ENCODE peak calls at places on chromosomes 13 and 19, in ten cellular contexts. M is T47D, X is astrocyte of the hippocampus, O is aorta, C is hepatic stellate cell, S is astrocyte of the cerebellum, N is stomach, Q is pancreas, H is KG1, L is body of pancreas. A is an unnamed sample.

GRCh38 chr19:45670670-45671453 is 2.8 kb downstream of the GIPR start:
- DNase-seq in X (peak; percentile 66), L (peak; percentile 96), S (no peak), O (peak; percentile 89), M (peak; percentile 85), Q (peak; percentile 94), N (peak; percentile 94), H (no peak), C (peak; percentile 91), A (peak; percentile 48)

GRCh38 chr13:113367771-113368170 is 3.8 kb upstream of the GRTP1 start:
- DNase-seq in L (no peak), Q (no peak), N (peak; percentile 21), C (no peak), O (no peak), X (no peak), S (no peak), H (no peak), M (no peak), A (no peak)

GRCh38 chr13:42615691-42616090 is 41.7 kb downstream of the TNFSF11 start:
- DNase-seq in C (no peak), H (no peak), M (no peak), O (no peak), L (no peak), N (no peak), Q (no peak), S (no peak), X (no peak), A (no peak)

GRCh38 chr13:95552539-95553270 is at the start of gene CLDN10:
- DNase-seq in H (peak; percentile 54), S (no peak), X (peak; percentile 49), Q (peak; percentile 77), N (no peak), C (no peak), L (peak; percentile 85), M (no peak), O (peak; percentile 73), A (no peak)

GRCh38 chr13:79409828-79410227 is 3.8 kb upstream of the RBM26 start:
- DNase-seq in X (no peak), L (no peak), O (no peak), M (no peak), S (no peak), H (no peak), N (no peak), Q (no peak), C (no peak), A (no peak)

GRCh38 chr19:38741670-38742069 is 2.6 kb downstream of the CAPN12 start:
- DNase-seq in O (no peak), S (no peak), C (no peak), L (no peak), M (no peak), Q (no peak), H (no peak), X (peak; percentile 2), N (no peak), A (no peak)

GRCh38 chr13:94188173-94188869 is 291.2 kb downstream of the DCT start:
- DNase-seq in O (no peak), N (no peak), Q (no peak), L (no peak), H (no peak), M (no peak), S (no peak), C (no peak), X (peak; percentile 23), A (no peak)

GRCh38 chr19:1510442-1510806 is 2.4 kb downstream of the ADAMTSL5 start:
- DNase-seq in H (no peak), O (no peak), Q (no peak), N (no peak), C (no peak), S (no peak), X (no peak), L (no peak), M (no peak), A (no peak)

GRCh38 chr13:78323848-78324247 is 279.5 kb downstream of the POU4F1 start:
- DNase-seq in N (no peak), C (no peak), M (no peak), S (no peak), L (no peak), H (no peak), X (no peak), Q (no peak), O (no peak), A (no peak)

GRCh38 chr19:16896913-16897571 is 8.2 kb downstream of the F2RL3 start:
- DNase-seq in C (peak; percentile 99), M (peak; percentile 96), O (peak; percentile 97), Q (peak; percentile 98), X (peak; percentile 93), H (no peak), N (peak; percentile 96), L (peak; percentile 95), S (peak; percentile 77), A (peak; percentile 95)

GRCh38 chr19:38655148-38655824 is 7.8 kb downstream of the ACTN4 start:
- DNase-seq in M (no peak), S (no peak), Q (no peak), N (no peak), O (no peak), H (no peak), L (no peak), C (no peak), X (peak; percentile 25), A (no peak)

GRCh38 chr13:99220199-99220931 is 19.7 kb downstream of the UBAC2 start:
- DNase-seq in H (no peak), X (no peak), M (no peak), L (no peak), C (no peak), O (no peak), Q (no peak), N (no peak), S (no peak), A (peak; percentile 49)

GRCh38 chr19:4737955-4738580 is 14.4 kb upstream of the DPP9 start:
- DNase-seq in N (no peak), S (no peak), H (no peak), O (no peak), X (no peak), M (no peak), C (no peak), L (no peak), Q (no peak), A (no peak)

GRCh38 chr13:35848868-35849644 is 282.1 kb downstream of the DCLK1 start:
- DNase-seq in C (no peak), X (no peak), Q (no peak), M (no peak), S (no peak), L (no peak), O (no peak), N (no peak), H (no peak), A (no peak)

GRCh38 chr19:13987101-13987890 is 18.8 kb downstream of the RFX1 start:
- DNase-seq in O (peak; percentile 81), S (no peak), L (no peak), H (peak; percentile 61), M (no peak), C (no peak), N (peak; percentile 45), Q (peak; percentile 43), X (no peak), A (no peak)

GRCh38 chr13:108933061-108933460 is 303.6 kb downstream of the MYO16 start:
- DNase-seq in N (no peak), Q (no peak), X (no peak), H (no peak), O (no peak), M (no peak), C (no peak), L (no peak), S (no peak), A (no peak)

GRCh38 chr13:97205971-97206370 is 16.2 kb upstream of the MBNL2 start:
- DNase-seq in L (no peak), S (no peak), C (peak; percentile 48), Q (no peak), N (no peak), X (peak; percentile 33), O (no peak), H (no peak), M (no peak), A (no peak)

GRCh38 chr19:17370026-17370587 is 7.0 kb downstream of the PLVAP start:
- DNase-seq in L (no peak), H (no peak), S (no peak), N (no peak), X (no peak), O (no peak), Q (no peak), C (no peak), M (no peak), A (no peak)

GRCh38 chr13:95926231-95926630 is 127.0 kb downstream of the UGGT2 start:
- DNase-seq in M (no peak), O (no peak), H (no peak), S (no peak), C (no peak), X (peak; percentile 39), N (no peak), L (no peak), Q (no peak), A (peak; percentile 18)

GRCh38 chr19:15113245-15114152 is 6.3 kb downstream of the SYDE1 start:
- DNase-seq in Q (no peak), O (peak; percentile 77), N (no peak), H (no peak), L (no peak), C (no peak), M (no peak), X (no peak), S (no peak), A (no peak)

GRCh38 chr13:59665184-59665583 is 498.5 kb downstream of the DIAPH3 start:
- DNase-seq in C (no peak), S (no peak), X (no peak), L (no peak), Q (no peak), H (no peak), N (no peak), O (no peak), M (no peak), A (no peak)

GRCh38 chr13:20608438-20609020 is 41.6 kb downstream of the IFT88 start:
- DNase-seq in M (no peak), X (peak; percentile 47), Q (no peak), L (no peak), H (no peak), N (no peak), S (peak; percentile 4), C (no peak), O (no peak), A (peak; percentile 9)

GRCh38 chr19:16057062-16057461 is 19.2 kb upstream of the TPM4 start:
- DNase-seq in M (no peak), C (no peak), Q (no peak), H (no peak), X (no peak), N (no peak), L (no peak), O (no peak), S (no peak), A (no peak)

GRCh38 chr13:31274345-31274870 is 74.6 kb downstream of the B3GLCT start:
- DNase-seq in M (no peak), H (no peak), L (no peak), Q (no peak), N (no peak), S (peak; percentile 56), C (no peak), O (no peak), X (peak; percentile 91), A (peak; percentile 45)

GRCh38 chr19:35013047-35013819 is 13.1 kb downstream of the GRAMD1A start:
- DNase-seq in X (peak; percentile 86), M (no peak), N (peak; percentile 83), Q (peak; percentile 66), O (peak; percentile 93), L (peak; percentile 79), C (peak; percentile 86), H (no peak), S (no peak), A (peak; percentile 53)

GRCh38 chr13:111542530-111543341 is 222.3 kb downstream of the TEX29 start:
- DNase-seq in Q (no peak), X (no peak), O (peak; percentile 53), C (no peak), N (no peak), H (no peak), M (no peak), L (no peak), S (no peak), A (no peak)

GRCh38 chr13:46801831-46802230 is 4.9 kb upstream of the ESD start:
- DNase-seq in S (no peak), C (no peak), O (no peak), H (no peak), L (no peak), N (no peak), X (no peak), Q (no peak), M (no peak), A (no peak)

GRCh38 chr19:10602330-10603083 is 15.4 kb upstream of the AP1M2 start:
- DNase-seq in L (peak; percentile 88), X (peak; percentile 87), M (peak; percentile 78), N (peak; percentile 90), O (peak; percentile 94), C (peak; percentile 95), H (peak; percentile 44), Q (peak; percentile 76), S (peak; percentile 19), A (peak; percentile 63)

A was measured in astrocyte of the spinal cord.